ENCODE peak calls at places on chromosome 16, in six cellular contexts. R is naive thymus-derived CD4-positive, alpha-beta T cell; W is AG20443; D is activated T-helper 1 cell treated with anti-CD3 and anti-CD28 coated beads, Interleukin-2, amount 50 U/mL, for 16 hours; U is progenitor cell of endocrine pancreas; O is NCI-H524. P is an unnamed sample.
A peak's percentile ranks its signal among the peaks of the same experiment; 100 is the strongest.

GRCh38 chr16:70151941-70152509 is 21.6 kb upstream of the CLEC18C start:
- DNase-seq in R (no peak), W (peak; percentile 32), D (no peak), U (no peak), O (no peak), P (no peak)

GRCh38 chr16:10519929-10520868 is 60.2 kb downstream of the EMP2 start:
- DNase-seq in R (no peak), W (no peak), D (no peak), U (no peak), O (no peak), P (no peak)

GRCh38 chr16:64784635-64785034 is 337.2 kb downstream of the CDH11 start:
- DNase-seq in R (no peak), W (no peak), D (no peak), U (no peak), O (no peak), P (no peak)

GRCh38 chr16:78045865-78046581 is 23.7 kb downstream of the CLEC3A start:
- DNase-seq in R (peak; percentile 65), W (peak; percentile 79), D (no peak), U (peak; percentile 96), O (no peak), P (no peak)

GRCh38 chr16:49876716-49877129 is 20.8 kb upstream of the ZNF423 start:
- DNase-seq in R (peak; percentile 57), W (peak; percentile 91), D (no peak), U (peak; percentile 89), O (peak; percentile 53), P (no peak)

GRCh38 chr16:2523801-2524231 is 3.6 kb downstream of the AMDHD2 start:
- DNase-seq in R (no peak), W (no peak), D (no peak), U (no peak), O (no peak), P (peak; percentile 18)

GRCh38 chr16:14132696-14133048 is 61.6 kb downstream of the MRTFB start:
- DNase-seq in R (no peak), W (peak; percentile 32), D (no peak), U (no peak), O (no peak), P (no peak)

GRCh38 chr16:89720859-89721643 is at the start of the genes VPS9D1 and ZNF276:
- DNase-seq in R (peak; percentile 88), W (peak; percentile 92), D (peak; percentile 65), U (peak; percentile 64), O (peak; percentile 83), P (peak; percentile 93)

GRCh38 chr16:75620326-75621169 is 2.5 kb downstream of the ADAT1 start:
- DNase-seq in R (no peak), W (no peak), D (no peak), U (no peak), O (no peak), P (no peak)

GRCh38 chr16:75097941-75098897 is 18.4 kb downstream of the LDHD start:
- DNase-seq in R (peak; percentile 74), W (no peak), D (peak; percentile 35), U (no peak), O (no peak), P (no peak)

P was measured in B cell.